ENCODE peak calls at places on chromosomes 5 and 9, in ten cellular contexts. J is WERI-Rb-1; D is mucosa of descending colon; N is tibial nerve; W is upper lobe of left lung; M is AG04450; B is CD8-positive, alpha-beta T cell; K is tibial artery; E is right atrium auricular region; R is CD4-positive, alpha-beta T cell. O is an unnamed sample. For H3K9me3, the result is how much of the 10 kb centered on the place peaks cover.

GRCh38 chr9:137394866-137395665 is 27.9 kb downstream of the EXD3 start:
- DNase-seq in J (no peak), D (no peak), N (no peak), W (no peak), M (no peak), B (no peak), K (no peak), E (no peak), R (no peak), O (no peak)

GRCh38 chr9:77276799-77277198 is 99.5 kb downstream of the VPS13A start:
- DNase-seq in J (no peak), D (no peak), N (no peak), W (no peak), M (no peak), B (no peak), K (no peak), E (no peak), R (no peak), O (no peak)

GRCh38 chr5:68911840-68912690 is 181.7 kb upstream of the SLC30A5 start:
- DNase-seq in J (no peak), D (no peak), N (no peak), W (no peak), M (peak), B (no peak), K (no peak), E (no peak), R (no peak), O (peak)

GRCh38 chr9:105073147-105073546 is 145.2 kb upstream of the ABCA1 start:
- DNase-seq in J (no peak), D (no peak), N (no peak), W (no peak), M (no peak), B (no peak), K (no peak), E (no peak), R (no peak), O (peak)

GRCh38 chr5:90875456-90875855 is 316.9 kb downstream of the ADGRV1 start:
- DNase-seq in J (no peak), D (no peak), N (no peak), W (peak), M (no peak), B (no peak), K (no peak), E (no peak), R (no peak), O (no peak)

GRCh38 chr9:112447283-112447761 is 39.3 kb upstream of the KIAA1958 start:
- DNase-seq in J (no peak), D (no peak), N (no peak), W (no peak), M (peak), B (no peak), K (no peak), E (no peak), R (no peak), O (no peak)

GRCh38 chr9:107932036-107932435 is 442.5 kb upstream of the KLF4 start:
- DNase-seq in J (no peak), D (no peak), N (no peak), W (no peak), M (no peak), B (no peak), K (no peak), E (no peak), R (no peak), O (no peak)

GRCh38 chr9:92438900-92439526 is 14.7 kb upstream of the OMD start:
- DNase-seq in J (no peak), D (no peak), N (no peak), W (no peak), M (no peak), B (no peak), K (no peak), E (no peak), R (no peak), O (no peak)

GRCh38 chr9:134332841-134333233 is 6.6 kb downstream of the RXRA start:
- DNase-seq in J (no peak), D (peak), N (no peak), W (no peak), M (no peak), B (no peak), K (no peak), E (no peak), R (no peak), O (no peak)

GRCh38 chr5:139903450-139903804 is 107.8 kb downstream of the PSD2 start:
- DNase-seq in J (no peak), D (no peak), N (no peak), W (no peak), M (no peak), B (no peak), K (no peak), E (no peak), R (no peak), O (no peak)

GRCh38 chr9:112884086-112884485 is 6.6 kb downstream of the SLC46A2 start:
- DNase-seq in J (no peak), D (no peak), N (no peak), W (no peak), M (no peak), B (no peak), K (no peak), E (no peak), R (no peak), O (peak)

GRCh38 chr5:148740966-148741742 is 85.3 kb upstream of the ADRB2 start:
- DNase-seq in J (no peak), D (no peak), N (no peak), W (no peak), M (peak), B (no peak), K (no peak), E (no peak), R (no peak), O (no peak)

GRCh38 chr9:127539982-127540663 is 72.0 kb upstream of the STXBP1 start:
- DNase-seq in J (no peak), D (no peak), N (no peak), W (peak), M (no peak), B (no peak), K (no peak), E (no peak), R (no peak), O (no peak)

GRCh38 chr5:2310946-2311345 is 428.2 kb upstream of the IRX4 start:
- DNase-seq in J (no peak), D (no peak), N (no peak), W (no peak), M (no peak), B (no peak), K (no peak), E (no peak), R (no peak), O (no peak)

GRCh38 chr5:2300861-2301610 is 418.3 kb upstream of the IRX4 start:
- DNase-seq in J (no peak), D (no peak), N (no peak), W (no peak), M (no peak), B (no peak), K (no peak), E (no peak), R (no peak), O (no peak)

GRCh38 chr5:2307631-2308030 is 424.9 kb upstream of the IRX4 start:
- DNase-seq in J (no peak), D (no peak), N (no peak), W (no peak), M (no peak), B (no peak), K (no peak), E (no peak), R (no peak), O (no peak)

GRCh38 chr5:2302169-2302568 is 419.4 kb upstream of the IRX4 start:
- DNase-seq in J (no peak), D (no peak), N (no peak), W (no peak), M (no peak), B (no peak), K (no peak), E (no peak), R (no peak), O (no peak)

DNA sequence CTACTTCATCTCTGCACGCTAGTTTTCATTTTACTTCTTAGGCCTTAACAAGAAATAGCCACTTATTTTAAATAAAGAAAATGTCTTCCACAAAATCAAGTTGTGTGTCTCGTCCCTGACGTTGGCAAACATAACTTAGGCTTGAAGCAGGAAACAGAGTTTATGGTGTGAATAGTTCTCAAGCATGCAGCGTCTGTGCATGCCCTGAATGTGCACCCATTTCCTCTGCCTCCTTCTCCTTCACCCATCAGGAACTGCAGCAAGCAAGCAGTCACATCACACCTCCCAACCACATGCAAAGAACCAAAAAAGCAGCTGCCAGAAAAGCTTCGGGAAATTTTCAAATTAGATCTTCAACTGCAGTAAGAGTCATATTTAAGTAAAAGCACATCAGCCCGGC is 424.0 kb upstream of the IRX4 start:
- DNase-seq in J (no peak), D (no peak), N (no peak), W (no peak), M (no peak), B (no peak), K (no peak), E (no peak), R (no peak), O (no peak)
- H3K9me3 ChIP-seq in J (under half), D (under half), N (under half), W (under half), M (half or more), B (under half), K (under half), E (under half), R (under half), O (under half)

GRCh38 chr5:13029211-13029610 is 915.3 kb downstream of the DNAH5 start:
- DNase-seq in J (no peak), D (no peak), N (no peak), W (no peak), M (no peak), B (no peak), K (no peak), E (no peak), R (no peak), O (no peak)
- H3K9me3 ChIP-seq in J (under half), D (under half), N (under half), W (under half), M (under half), B (under half), K (under half), E (under half), R (under half), O (under half)

GRCh38 chr5:2300421-2300820 is 417.7 kb upstream of the IRX4 start:
- DNase-seq in J (no peak), D (no peak), N (no peak), W (no peak), M (no peak), B (no peak), K (no peak), E (no peak), R (no peak), O (no peak)

GRCh38 chr5:2299388-2300220 is 416.9 kb upstream of the IRX4 start:
- DNase-seq in J (no peak), D (no peak), N (no peak), W (no peak), M (no peak), B (no peak), K (no peak), E (no peak), R (no peak), O (no peak)

GRCh38 chr5:2298746-2299145 is 416.0 kb upstream of the IRX4 start:
- DNase-seq in J (no peak), D (no peak), N (no peak), W (no peak), M (no peak), B (no peak), K (no peak), E (no peak), R (no peak), O (no peak)

GRCh38 chr5:2297991-2298390 is 415.3 kb upstream of the IRX4 start:
- DNase-seq in J (no peak), D (no peak), N (no peak), W (no peak), M (no peak), B (no peak), K (no peak), E (no peak), R (no peak), O (no peak)

GRCh38 chr5:2303391-2304100 is 420.8 kb upstream of the IRX4 start:
- DNase-seq in J (no peak), D (no peak), N (no peak), W (no peak), M (no peak), B (no peak), K (no peak), E (no peak), R (no peak), O (no peak)
- H3K9me3 ChIP-seq in J (under half), D (under half), N (under half), W (under half), M (half or more), B (under half), K (under half), E (under half), R (under half), O (under half)

GRCh38 chr5:152938630-152939029 is 533.6 kb upstream of the NMUR2 start:
- DNase-seq in J (no peak), D (no peak), N (no peak), W (no peak), M (no peak), B (no peak), K (no peak), E (no peak), R (no peak), O (no peak)

GRCh38 chr5:152942633-152943336 is 537.7 kb upstream of the NMUR2 start:
- DNase-seq in J (peak), D (no peak), N (no peak), W (no peak), M (no peak), B (no peak), K (no peak), E (no peak), R (no peak), O (no peak)
- H3K9me3 ChIP-seq in J (under half), D (under half), N (under half), W (under half), M (under half), B (under half), K (under half), E (under half), R (under half), O (under half)

DNA sequence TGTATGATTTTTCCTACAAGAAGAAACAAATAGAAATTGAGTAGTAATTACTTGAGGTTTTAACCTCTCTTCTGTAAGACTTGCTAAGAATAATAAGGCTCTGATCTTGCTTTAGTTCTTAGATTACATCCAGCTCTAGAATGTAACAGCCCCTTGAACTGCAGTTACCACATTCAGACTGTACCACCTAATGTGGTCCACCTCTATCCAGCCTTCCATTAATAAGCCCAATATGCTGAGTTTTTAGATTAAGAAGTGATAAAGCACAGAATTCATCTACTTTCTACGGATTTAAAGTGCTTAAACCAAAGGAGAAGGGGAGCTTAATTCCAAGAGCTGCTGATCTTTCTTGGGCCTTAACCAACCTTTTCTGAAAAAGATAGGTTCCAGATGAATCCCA is 131.6 kb downstream of the ZNF608 start:
- DNase-seq in J (no peak), D (no peak), N (no peak), W (no peak), M (no peak), B (no peak), K (no peak), E (no peak), R (no peak), O (no peak)
- H3K9me3 ChIP-seq in J (under half), D (under half), N (under half), W (under half), M (under half), B (under half), K (under half), E (under half), R (under half), O (under half)